ENCODE peak calls at places on chromosomes 5 and 9, in ten cellular contexts. B, D, A, W, S, N, V, R, T and K are unnamed samples.
A peak's percentile ranks its signal among the peaks of the same experiment; 100 is the strongest.

GRCh38 chr9:99222416-99223280 is 566 bp downstream of the SEC61B start:
- DNase-seq in N (no peak), R (no peak), S (no peak), T (no peak), W (peak; percentile 68), A (no peak), V (no peak), D (no peak), B (peak; percentile 29), K (no peak)

GRCh38 chr5:168301593-168302388 is 10.3 kb downstream of the WWC1 start:
- DNase-seq in S (no peak), V (peak; percentile 96), T (no peak), A (no peak), W (peak; percentile 70), N (no peak), R (no peak), D (no peak), B (no peak), K (no peak)

GRCh38 chr5:400282-401215 is 42.4 kb upstream of the EXOC3 start:
- DNase-seq in N (no peak), A (no peak), V (no peak), T (no peak), S (no peak), W (peak; percentile 92), B (no peak), D (peak; percentile 2), R (no peak), K (peak; percentile 40)

GRCh38 chr9:77016111-77016525 is 3.3 kb upstream of the FOXB2 start:
- DNase-seq in V (no peak), B (no peak), S (no peak), D (peak; percentile 43), A (no peak), T (no peak), N (peak; percentile 71), R (no peak), W (no peak), K (peak; percentile 47)

GRCh38 chr9:88712484-88712883 is 177.5 kb downstream of the NXNL2 start:
- DNase-seq in S (no peak), B (no peak), N (no peak), R (no peak), T (no peak), D (no peak), A (no peak), W (no peak), V (no peak), K (no peak)

GRCh38 chr9:128372784-128373183 is 1.6 kb downstream of the URM1 start:
- DNase-seq in T (no peak), W (peak; percentile 55), D (no peak), N (no peak), S (no peak), A (no peak), B (peak; percentile 10), R (no peak), V (no peak), K (no peak)

GRCh38 chr5:9473624-9474023 is 72.3 kb downstream of the SEMA5A start:
- DNase-seq in D (no peak), V (no peak), N (no peak), A (no peak), S (no peak), R (no peak), T (no peak), B (no peak), W (peak; percentile 60), K (no peak)

GRCh38 chr5:65623482-65623881 is 651 bp downstream of the TRIM23 start:
- DNase-seq in B (no peak), W (no peak), A (no peak), S (no peak), D (peak; percentile 4), N (peak; percentile 6), V (no peak), T (no peak), R (no peak), K (no peak)

GRCh38 chr9:3963266-3964019 is 336.4 kb downstream of the GLIS3 start:
- DNase-seq in T (no peak), R (peak; percentile 39), S (no peak), D (no peak), W (peak; percentile 90), N (no peak), A (no peak), V (peak; percentile 10), B (peak; percentile 88), K (peak; percentile 77)

GRCh38 chr9:134559013-134559412 is 82.6 kb upstream of the COL5A1 start:
- DNase-seq in R (no peak), W (no peak), N (no peak), B (no peak), V (no peak), A (no peak), T (no peak), S (no peak), D (no peak), K (no peak)

GRCh38 chr5:105868038-105868775 is 1802.5 kb downstream of the EFNA5 start:
- DNase-seq in A (no peak), W (peak; percentile 2), T (no peak), B (no peak), R (no peak), D (no peak), N (no peak), S (no peak), V (no peak), K (no peak)

DNA sequence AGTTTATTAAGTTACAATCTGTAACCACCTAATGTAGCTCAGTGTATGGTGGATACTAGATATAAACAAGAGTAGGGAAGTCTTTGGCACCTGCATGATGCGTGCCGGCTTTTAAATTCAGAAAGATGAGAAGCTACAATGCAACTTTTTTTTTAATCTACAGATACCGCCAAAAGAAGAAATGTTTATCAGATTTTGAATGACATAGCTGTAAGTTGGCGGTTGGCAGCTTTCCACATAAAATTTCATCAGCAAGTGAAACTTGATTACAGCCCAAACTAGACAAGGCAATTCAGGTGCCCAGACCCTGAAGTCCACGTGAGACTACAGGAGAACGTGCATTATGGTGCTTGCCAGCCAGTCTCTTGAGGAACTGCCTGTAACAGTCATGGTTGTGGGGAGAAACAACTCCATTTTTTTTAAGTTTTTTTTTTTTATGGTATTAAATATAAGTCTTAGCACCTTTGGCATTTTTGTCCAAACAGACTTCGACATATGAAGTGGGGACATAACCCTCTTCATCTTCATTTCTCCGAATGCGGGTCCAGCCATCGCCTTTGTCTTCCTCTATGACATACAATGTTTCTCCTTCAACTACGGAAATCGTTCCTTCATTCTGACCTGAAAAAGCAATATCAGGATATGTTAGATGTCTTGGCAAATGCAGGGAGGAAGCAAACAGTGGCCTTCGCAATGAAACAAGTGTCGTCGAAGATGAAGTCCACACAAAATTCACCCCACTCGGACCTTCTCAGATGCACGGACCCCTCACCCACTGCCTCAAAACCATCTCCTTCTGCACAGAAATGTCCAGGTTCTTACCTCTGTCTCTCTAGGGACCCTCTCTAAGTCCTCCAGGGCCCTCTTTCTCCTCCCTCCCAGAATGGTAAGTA is 60.4 kb downstream of the USP20 start:
- DNase-seq in T (no peak), R (no peak), W (no peak), A (no peak), V (no peak), D (no peak), B (no peak), N (no peak), S (no peak), K (no peak)
- H3K27ac ChIP-seq in T (no peak overlapping the region), R (no peak overlapping the region), W (no peak overlapping the region), A (no peak overlapping the region), V (no peak overlapping the region), D (no peak overlapping the region), B (no peak overlapping the region), N (no peak overlapping the region), S (no peak overlapping the region), K (no peak overlapping the region)

DNA sequence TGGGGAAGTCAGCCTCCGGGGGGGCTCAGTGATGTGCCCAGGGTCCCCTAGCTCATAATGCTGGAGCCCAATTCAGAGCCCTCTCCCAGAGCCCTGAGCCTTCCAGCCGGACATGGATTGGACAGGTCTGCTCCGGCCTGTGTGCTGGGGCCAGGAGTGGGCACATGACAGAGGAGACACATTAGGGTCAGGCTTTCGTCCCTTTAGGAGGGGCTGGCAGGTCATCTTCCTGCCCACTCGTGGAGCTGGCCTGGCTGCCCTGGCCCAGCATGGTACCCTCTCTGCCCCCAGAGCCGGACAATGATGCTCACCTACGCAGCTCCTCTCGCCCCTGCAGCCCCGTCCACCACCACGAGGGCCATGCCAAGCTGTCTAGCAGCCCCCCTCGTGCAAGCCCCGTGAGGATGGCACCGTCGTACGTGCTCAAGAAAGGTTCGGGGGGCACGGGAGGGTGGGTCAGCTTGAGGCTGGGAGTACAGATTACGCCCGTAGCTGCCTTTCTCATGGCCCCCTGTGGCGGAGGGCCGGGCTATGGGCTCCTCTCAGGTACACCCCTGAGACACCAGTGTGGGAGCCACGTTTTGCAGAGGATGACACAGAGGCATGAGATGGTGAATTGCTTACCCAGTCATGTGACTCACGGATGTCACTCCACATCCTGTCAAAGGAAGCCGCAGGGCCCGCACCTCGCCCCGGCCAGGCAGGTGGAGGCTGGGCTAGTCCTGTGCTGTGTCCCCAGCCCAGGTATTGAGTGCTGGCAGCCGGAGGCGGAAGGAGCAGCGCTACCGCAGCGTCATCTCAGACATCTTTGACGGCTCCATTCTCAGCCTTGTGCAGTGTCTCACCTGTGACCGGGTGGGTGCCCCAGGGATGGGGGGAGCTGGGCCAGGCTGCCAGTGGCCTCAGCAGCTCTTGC is 33.6 kb downstream of the USP20 start:
- DNase-seq in N (no peak), D (no peak), V (no peak), S (no peak), B (no peak), T (no peak), A (no peak), W (no peak), R (no peak), K (no peak)
- H3K27ac ChIP-seq in N (no peak overlapping the region), D (no peak overlapping the region), V (no peak overlapping the region), S (no peak overlapping the region), B (no peak overlapping the region), T (no peak overlapping the region), A (no peak overlapping the region), W (no peak overlapping the region), R (no peak overlapping the region), K (no peak overlapping the region)

DNA sequence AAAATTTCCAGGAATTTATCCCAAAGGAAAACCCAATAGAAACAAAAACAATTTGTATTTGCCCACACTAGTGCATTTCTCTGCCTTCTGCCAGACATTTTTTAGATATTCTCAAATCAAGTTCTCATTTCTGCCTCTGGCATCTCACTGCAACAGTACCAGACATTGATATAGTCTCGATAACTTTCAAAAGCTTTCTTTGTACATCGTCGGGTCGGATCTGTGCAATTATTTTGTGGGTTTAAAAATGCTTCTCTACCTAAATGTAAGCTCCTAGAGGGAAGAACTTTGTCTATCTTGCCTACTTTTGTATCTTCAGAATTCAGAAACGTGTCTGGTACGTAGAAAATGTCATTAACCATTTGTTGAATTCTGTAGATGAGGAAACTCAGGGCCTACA is 125.5 kb upstream of the LIFR start:
- DNase-seq in B (no peak), N (no peak), S (no peak), W (no peak), T (no peak), D (no peak), V (no peak), R (no peak), A (no peak), K (no peak)
- H3K27ac ChIP-seq in B (no peak overlapping the region), N (no peak overlapping the region), S (no peak overlapping the region), W (no peak overlapping the region), T (no peak overlapping the region), D (no peak overlapping the region), V (no peak overlapping the region), R (no peak overlapping the region), A (peak overlapping the region; percentile 92), K (no peak overlapping the region)

DNA sequence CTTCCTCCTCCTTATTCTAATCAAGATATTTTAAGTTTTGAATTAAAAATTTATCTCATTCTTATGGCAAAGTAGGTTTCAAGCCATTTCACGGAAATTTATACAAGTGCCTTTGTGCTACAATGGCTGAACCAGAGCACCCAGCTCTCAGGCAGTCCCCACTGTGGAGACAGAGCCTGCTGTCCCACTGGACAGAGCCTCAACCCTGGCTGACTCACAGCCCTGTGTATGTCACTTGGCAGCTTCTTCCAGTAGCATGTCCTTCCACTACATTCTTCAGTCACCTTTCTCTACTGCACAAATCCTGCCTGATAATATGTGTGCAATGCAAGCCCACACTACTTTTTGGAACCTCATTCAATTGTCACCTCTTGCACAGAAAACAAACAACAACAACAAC is 253.1 kb downstream of the PDE4D start:
- DNase-seq in S (peak; percentile 41), D (no peak), B (peak; percentile 40), V (no peak), R (peak; percentile 10), A (no peak), N (peak; percentile 18), T (no peak), W (peak; percentile 60), K (no peak)
- H3K27ac ChIP-seq in S (peak overlapping the region; percentile 68), D (no peak overlapping the region), B (no peak overlapping the region), V (no peak overlapping the region), R (no peak overlapping the region), A (no peak overlapping the region), N (no peak overlapping the region), T (no peak overlapping the region), W (no peak overlapping the region), K (no peak overlapping the region)